ENCODE peak calls at places on chromosomes 1 and 21, in seven cellular contexts. T is fibroblast of pulmonary artery; W is stimulated activated CD4-positive, alpha-beta T cell treated with anti-CD3 and anti-CD28 coated beads, Interleukin-4, amount 100 ng/mL, for 1 hour; F is cerebellum; A is colonic mucosa; M is GM23338; P is mesendoderm. Q is an unnamed sample.

GRCh38 chr1:22537441-22538139 is 25.7 kb upstream of the EPHA8 start:
- DNase-seq in T (no peak), W (no peak), F (no peak), A (no peak), M (no peak), P (no peak), Q (no peak)

GRCh38 chr1:38839363-38839762 is 20.2 kb downstream of the RRAGC start:
- DNase-seq in T (no peak), W (no peak), F (no peak), A (no peak), M (no peak), P (no peak), Q (no peak)

GRCh38 chr1:227197064-227197463 is 121.2 kb downstream of the CDC42BPA start:
- DNase-seq in T (no peak), W (no peak), F (no peak), A (no peak), M (no peak), P (no peak), Q (no peak)

GRCh38 chr21:42097860-42098259 is 26.7 kb downstream of the UMODL1 start:
- DNase-seq in T (peak), W (no peak), F (no peak), A (peak), M (no peak), P (no peak), Q (peak)

GRCh38 chr1:216705686-216706085 is 17.5 kb downstream of the ESRRG start:
- DNase-seq in T (no peak), W (no peak), F (peak), A (no peak), M (no peak), P (no peak), Q (no peak)

GRCh38 chr1:234610582-234611152 is 689 bp upstream of the IRF2BP2 start:
- DNase-seq in T (peak), W (peak), F (peak), A (peak), M (peak), P (peak), Q (peak)

GRCh38 chr1:3031401-3032221 is 10.3 kb downstream of the ACTRT2 start:
- DNase-seq in T (no peak), W (no peak), F (no peak), A (no peak), M (no peak), P (no peak), Q (no peak)

GRCh38 chr1:53631622-53632310 is 107.2 kb downstream of the GLIS1 start:
- DNase-seq in T (no peak), W (no peak), F (no peak), A (no peak), M (no peak), P (no peak), Q (no peak)

GRCh38 chr21:45543710-45544448 is 1.6 kb upstream of the SLC19A1 start:
- DNase-seq in T (no peak), W (no peak), F (no peak), A (peak), M (no peak), P (no peak), Q (no peak)

GRCh38 chr1:67629370-67630075 is 55.5 kb upstream of the GADD45A start:
- DNase-seq in T (peak), W (no peak), F (no peak), A (no peak), M (no peak), P (no peak), Q (no peak)